ENCODE peak calls at places on chromosomes 5 and 9, in eight cellular contexts. W is amygdala; R is cerebellar nuclear complex; Y is ELR; B is NCI-H82; C is bronchial epithelial cell; L is RWPE1; G is stimulated activated CD4-positive, alpha-beta T cell treated with anti-CD3 and anti-CD28 coated beads, Interleukin-12 subunit alpha, Interleukin-12 subunit beta, amount 100 ng/mL, for 4 hours. S is an unnamed sample.

GRCh38 chr9:71663931-71664459 is 104.3 kb downstream of the CEMIP2 start:
- DNase-seq in R (no peak), W (no peak), G (no peak), B (no peak), L (no peak), C (no peak), Y (peak), S (no peak)

GRCh38 chr9:83981126-83981871 is 694 bp downstream of the RMI1 start:
- DNase-seq in Y (peak), G (no peak), B (peak), C (peak), R (no peak), W (peak), L (peak), S (no peak)

GRCh38 chr5:115455241-115455640 is 89.3 kb downstream of the FEM1C start:
- DNase-seq in R (no peak), L (no peak), B (no peak), Y (peak), W (no peak), G (no peak), C (peak), S (no peak)

GRCh38 chr5:168936511-168936910 is 357.3 kb upstream of the PANK3 start:
- DNase-seq in W (no peak), R (no peak), C (no peak), B (no peak), G (no peak), Y (no peak), L (no peak), S (no peak)

GRCh38 chr9:136769710-136770191 is 5.4 kb upstream of the LCN15 start:
- DNase-seq in L (peak), R (no peak), B (peak), G (peak), C (no peak), W (no peak), Y (peak), S (no peak)

GRCh38 chr9:128551652-128552152 is 685 bp upstream of the SPTAN1 start:
- DNase-seq in B (no peak), Y (no peak), R (no peak), C (peak), G (no peak), L (no peak), W (no peak), S (no peak)

GRCh38 chr9:123267481-123268239 is 726 bp downstream of the STRBP start:
- DNase-seq in L (peak), G (peak), W (no peak), B (peak), R (no peak), Y (no peak), C (no peak), S (no peak)

GRCh38 chr5:37696190-37697021 is 143.4 kb downstream of the GDNF start:
- DNase-seq in R (no peak), W (no peak), L (peak), B (no peak), Y (peak), G (no peak), C (peak), S (no peak)

GRCh38 chr5:100517301-100517974 is 17.7 kb upstream of the FAM174A start:
- DNase-seq in C (peak), W (no peak), G (no peak), B (no peak), R (no peak), L (peak), Y (no peak), S (no peak)

GRCh38 chr5:170269579-170269978 is 28.0 kb downstream of the LCP2 start:
- DNase-seq in L (no peak), R (no peak), W (no peak), B (no peak), G (peak), Y (peak), C (peak), S (no peak)

GRCh38 chr5:446864-447263 is 3.9 kb downstream of the EXOC3 start:
- DNase-seq in C (peak), R (no peak), Y (peak), W (no peak), L (peak), G (no peak), B (peak), S (no peak)

GRCh38 chr5:18882162-18882561 is 1105.8 kb downstream of the CDH18 start:
- DNase-seq in R (no peak), G (no peak), L (no peak), W (no peak), B (no peak), C (peak), Y (no peak), S (no peak)

GRCh38 chr9:130932220-130933069 is 6.6 kb downstream of the FIBCD1 start:
- DNase-seq in B (peak), Y (peak), W (no peak), G (no peak), R (no peak), C (no peak), L (no peak), S (no peak)

GRCh38 chr9:114588150-114588663 is 638 bp downstream of the ATP6V1G1 start:
- DNase-seq in G (no peak), C (no peak), R (no peak), Y (peak), B (peak), W (no peak), L (no peak), S (no peak)

S was measured in SIG-M5.